ENCODE peak calls at places on chromosomes 1 and 21, in six cellular contexts. A, V, C, M, D and O are unnamed samples.

GRCh38 chr1:45557422-45557944 is 6.9 kb downstream of the AKR1A1 start:
- DNase-seq in M (peak; percentile 10), V (no peak), C (no peak), A (no peak), D (no peak), O (no peak)

GRCh38 chr21:32917392-32918135 is 108.2 kb upstream of the OLIG2 start:
- DNase-seq in A (no peak), D (no peak), V (no peak), M (no peak), C (no peak), O (no peak)

GRCh38 chr1:59653968-59654367 is 160.8 kb upstream of the HOOK1 start:
- DNase-seq in D (no peak), V (no peak), A (no peak), M (no peak), C (no peak), O (no peak)

GRCh38 chr1:43439781-43440180 is 13.9 kb downstream of the HYI start:
- DNase-seq in A (peak; percentile 15), M (no peak), D (no peak), V (no peak), C (no peak), O (no peak)

GRCh38 chr1:247357781-247358211 is 26.1 kb upstream of the ZNF496 start:
- DNase-seq in D (no peak), V (peak; percentile 94), C (no peak), M (peak; percentile 92), A (no peak), O (peak; percentile 51)

GRCh38 chr1:202112864-202113689 is 9.6 kb upstream of the GPR37L1 start:
- DNase-seq in D (no peak), A (no peak), V (peak; percentile 11), C (no peak), M (peak; percentile 23), O (no peak)

GRCh38 chr1:56967900-56968832 is 2.4 kb upstream of the C8B start:
- DNase-seq in D (peak; percentile 21), V (peak; percentile 15), C (peak; percentile 35), M (peak; percentile 1), A (peak; percentile 65), O (peak; percentile 55)

GRCh38 chr1:25122747-25123146 is 109.6 kb downstream of the SYF2 start:
- DNase-seq in A (no peak), D (no peak), V (no peak), M (no peak), C (no peak), O (no peak)

GRCh38 chr1:59674605-59675004 is 140.1 kb upstream of the HOOK1 start:
- DNase-seq in D (no peak), A (no peak), V (peak; percentile 24), M (no peak), C (no peak), O (no peak)

GRCh38 chr1:168654198-168654910 is 74.7 kb downstream of the DPT start:
- DNase-seq in C (no peak), A (no peak), V (no peak), D (no peak), M (no peak), O (peak; percentile 11)

GRCh38 chr1:61295818-61296537 is 213.6 kb downstream of the NFIA start:
- DNase-seq in A (no peak), C (no peak), V (no peak), M (no peak), D (no peak), O (no peak)

GRCh38 chr1:212207822-212208520 is 77.2 kb upstream of the PPP2R5A start:
- DNase-seq in M (no peak), C (no peak), V (no peak), A (no peak), D (no peak), O (peak; percentile 36)

GRCh38 chr21:36966846-36967657 is 583 bp upstream of the HLCS start:
- DNase-seq in A (no peak), M (peak; percentile 37), C (no peak), V (no peak), D (no peak), O (peak; percentile 67)

GRCh38 chr1:59101518-59101917 is 195.4 kb upstream of the FGGY start:
- DNase-seq in V (no peak), M (no peak), D (no peak), C (no peak), A (no peak), O (no peak)

GRCh38 chr1:24142546-24143431 is at the start of gene IL22RA1:
- DNase-seq in D (no peak), V (peak; percentile 19), C (no peak), A (no peak), M (peak; percentile 15), O (no peak)

GRCh38 chr21:34889537-34890257 is 159.4 kb downstream of the RUNX1 start:
- DNase-seq in C (no peak), M (peak; percentile 80), A (peak; percentile 51), V (peak; percentile 77), D (no peak), O (peak; percentile 80)

GRCh38 chr1:205616563-205617293 is 15.1 kb downstream of the ELK4 start:
- DNase-seq in M (no peak), V (no peak), D (no peak), C (no peak), A (no peak), O (no peak)

GRCh38 chr1:183164963-183165362 is 21.1 kb upstream of the LAMC2 start:
- DNase-seq in M (no peak), V (no peak), D (no peak), A (no peak), C (no peak), O (peak; percentile 19)

GRCh38 chr1:149877211-149877946 is 22.0 kb upstream of the BOLA1 start:
- DNase-seq in M (no peak), A (no peak), C (no peak), V (no peak), D (no peak), O (no peak)

GRCh38 chr1:22443332-22443731 is 8.3 kb upstream of the ZBTB40 start:
- DNase-seq in A (no peak), C (no peak), D (no peak), V (no peak), M (no peak), O (peak; percentile 94)

GRCh38 chr1:11997081-11997851 is 17.0 kb downstream of the MFN2 start:
- DNase-seq in V (no peak), M (no peak), C (no peak), A (no peak), D (no peak), O (no peak)

GRCh38 chr1:42692461-42692860 is 10.2 kb downstream of the YBX1 start:
- DNase-seq in C (no peak), A (no peak), D (no peak), M (no peak), V (no peak), O (no peak)

GRCh38 chr1:186761358-186761757 is 67.4 kb upstream of the PLA2G4A start:
- DNase-seq in D (no peak), A (no peak), M (no peak), V (no peak), C (no peak), O (no peak)

GRCh38 chr1:229196404-229197224 is 74.3 kb upstream of the RAB4A start:
- DNase-seq in V (peak; percentile 54), A (no peak), C (no peak), M (no peak), D (no peak), O (no peak)

GRCh38 chr1:209585197-209585596 is 1.7 kb downstream of the CAMK1G start:
- DNase-seq in D (no peak), M (peak; percentile 21), V (no peak), A (no peak), C (no peak), O (no peak)
- H3K4me2 ChIP-seq in D (peak overlapping the region; percentile 82), M (peak overlapping the region; percentile 76), V (peak overlapping the region; percentile 15), A (peak overlapping the region; percentile 40), C (peak overlapping the region; percentile 35), O (peak overlapping the region; percentile 65)

GRCh38 chr1:194076646-194077045 is 890.2 kb upstream of the B3GALT2 start:
- DNase-seq in M (peak; percentile 60), D (no peak), C (no peak), V (peak; percentile 66), A (no peak), O (no peak)

GRCh38 chr1:194081444-194081843 is 895.0 kb upstream of the B3GALT2 start:
- DNase-seq in D (no peak), A (no peak), C (no peak), M (no peak), V (no peak), O (no peak)

GRCh38 chr1:194084755-194085154 is 898.3 kb upstream of the B3GALT2 start:
- DNase-seq in D (no peak), A (no peak), C (no peak), M (no peak), V (no peak), O (no peak)

DNA sequence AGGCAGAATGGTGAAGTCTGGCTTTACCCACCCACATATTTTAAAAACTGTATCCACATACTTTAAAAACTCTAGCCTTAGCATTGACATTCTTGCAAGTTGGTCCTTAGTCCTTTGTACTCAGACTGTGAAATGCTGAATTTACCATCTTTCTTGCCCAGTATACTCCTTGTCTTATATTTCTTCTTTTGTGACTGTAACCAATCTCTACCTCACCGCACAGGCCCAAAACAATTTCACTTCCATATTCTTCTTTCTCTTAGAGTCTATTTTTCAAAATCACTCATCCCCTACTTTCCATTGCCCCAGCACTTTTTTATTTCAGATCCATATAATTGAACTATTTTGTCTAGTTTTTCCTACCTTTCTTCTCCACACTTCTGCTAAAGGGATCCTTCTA is 892.4 kb upstream of the B3GALT2 start:
- DNase-seq in D (no peak), A (no peak), M (no peak), V (no peak), C (no peak), O (no peak)
- H2BK15ac ChIP-seq in D (no peak overlapping the region), A (no peak overlapping the region), M (no peak overlapping the region), V (no peak overlapping the region), C (no peak overlapping the region), O (no peak overlapping the region)

DNA sequence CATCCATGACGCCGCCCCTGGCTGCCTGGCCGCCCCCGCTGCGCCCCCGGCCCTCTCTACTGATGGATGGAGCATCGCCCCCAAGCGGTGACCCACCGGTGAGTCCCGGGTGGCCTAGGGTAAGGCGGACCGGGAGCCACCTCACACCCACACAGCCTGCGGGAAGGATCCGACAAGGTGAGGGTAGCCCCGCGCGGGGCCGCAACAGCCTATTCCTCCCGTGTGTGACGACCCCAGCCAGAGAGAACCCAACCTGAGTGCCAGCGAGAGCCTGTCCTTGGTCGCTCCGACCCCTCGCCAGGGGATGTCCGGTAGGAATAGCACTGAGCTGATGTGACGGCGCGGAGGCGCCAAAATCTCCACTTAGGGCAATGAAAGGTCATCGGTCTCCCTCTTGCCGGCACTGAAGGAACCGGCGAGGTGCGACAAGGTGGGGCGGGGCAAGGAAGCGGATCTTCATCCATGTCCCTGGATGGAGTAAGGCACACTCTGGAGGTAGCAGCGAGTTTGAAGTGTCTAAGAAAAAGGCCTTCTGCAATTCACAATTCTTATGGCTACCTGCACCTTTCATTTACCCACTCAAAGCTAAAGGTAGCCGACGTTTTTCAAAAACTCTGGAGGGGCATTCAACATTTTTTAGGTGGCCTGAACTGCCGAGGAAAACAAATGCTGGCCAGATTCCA is 19.7 kb upstream of the CHIA start:
- DNase-seq in C (no peak), M (no peak), D (no peak), A (peak; percentile 36), V (no peak), O (peak; percentile 13)
- H2BK120ac ChIP-seq in C (no peak overlapping the region), M (no peak overlapping the region), D (no peak overlapping the region), A (no peak overlapping the region), V (no peak overlapping the region), O (no peak overlapping the region)

DNA sequence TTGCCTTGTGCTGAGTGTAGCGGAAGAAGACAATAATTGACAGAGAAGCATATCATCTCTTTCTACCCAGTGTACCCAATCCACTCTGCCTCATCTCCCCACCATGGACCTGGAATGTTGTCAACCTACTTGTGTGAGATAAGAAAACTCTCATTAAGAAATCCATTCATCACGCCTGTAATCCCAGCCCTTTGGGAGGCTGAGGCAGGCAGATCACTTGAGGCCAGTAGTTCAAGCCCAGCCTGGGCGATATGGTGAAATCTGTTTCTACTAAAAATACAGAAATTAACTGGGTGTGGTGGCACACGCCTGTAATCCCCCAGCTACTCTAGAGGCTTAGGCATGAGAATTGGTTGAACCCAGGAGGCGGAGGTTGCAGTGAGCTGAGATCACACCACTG is 209.6 kb downstream of the PBX1 start:
- DNase-seq in C (no peak), D (no peak), A (no peak), V (no peak), M (no peak), O (peak; percentile 38)
- H3K4me2 ChIP-seq in C (no peak overlapping the region), D (no peak overlapping the region), A (no peak overlapping the region), V (no peak overlapping the region), M (no peak overlapping the region), O (no peak overlapping the region)